ENCODE peak calls at places on chromosomes 12 and 14, in ten cellular contexts. P, G, Q, J, T, A, N, H, S and O are unnamed samples.
A peak's percentile ranks its signal among the peaks of the same experiment; 100 is the strongest.

GRCh38 chr12:32821293-32822089 is 65.8 kb upstream of the YARS2 start:
- DNase-seq in P (no peak), G (peak; percentile 48), Q (no peak), J (no peak), T (no peak), A (no peak), N (no peak), H (peak; percentile 17), S (no peak), O (no peak)

GRCh38 chr12:30969606-30970395 is 43.3 kb downstream of the TSPAN11 start:
- DNase-seq in P (no peak), G (no peak), Q (no peak), J (no peak), T (no peak), A (no peak), N (no peak), H (no peak), S (no peak), O (no peak)

GRCh38 chr12:100151769-100152168 is 9.1 kb upstream of the BLTP3B start:
- DNase-seq in P (no peak), G (no peak), Q (no peak), J (no peak), T (no peak), A (no peak), N (no peak), H (no peak), S (no peak), O (no peak)

GRCh38 chr14:64745511-64746041 is 41.4 kb downstream of the PLEKHG3 start:
- DNase-seq in P (no peak), G (no peak), Q (no peak), J (no peak), T (no peak), A (no peak), N (peak; percentile 43), H (no peak), S (no peak), O (no peak)

GRCh38 chr12:4719821-4720636 is at the start of gene GALNT8:
- DNase-seq in P (no peak), G (no peak), Q (no peak), J (peak; percentile 73), T (no peak), A (no peak), N (no peak), H (no peak), S (no peak), O (no peak)

GRCh38 chr12:124392271-124392990 is 97.5 kb downstream of the RFLNA start:
- DNase-seq in P (no peak), G (peak; percentile 74), Q (no peak), J (peak; percentile 40), T (peak; percentile 13), A (peak; percentile 55), N (peak; percentile 45), H (no peak), S (peak; percentile 61), O (no peak)

GRCh38 chr12:40198601-40199000 is 26.2 kb upstream of the LRRK2 start:
- DNase-seq in P (no peak), G (no peak), Q (no peak), J (no peak), T (no peak), A (no peak), N (peak; percentile 13), H (no peak), S (no peak), O (no peak)

GRCh38 chr12:24991209-24992049 is 42.5 kb upstream of the BCAT1 start:
- DNase-seq in P (no peak), G (peak; percentile 46), Q (no peak), J (no peak), T (peak; percentile 15), A (peak; percentile 39), N (peak; percentile 75), H (peak; percentile 50), S (no peak), O (peak; percentile 55)

GRCh38 chr12:6532927-6533652 is 1.2 kb upstream of the GAPDH start:
- DNase-seq in P (peak; percentile 76), G (peak; percentile 70), Q (peak; percentile 82), J (peak; percentile 73), T (no peak), A (no peak), N (peak; percentile 76), H (peak; percentile 87), S (peak; percentile 83), O (peak; percentile 45)

GRCh38 chr12:9899209-9899608 is 17.9 kb downstream of the KLRF2 start:
- DNase-seq in P (no peak), G (no peak), Q (no peak), J (no peak), T (no peak), A (no peak), N (no peak), H (no peak), S (no peak), O (no peak)

GRCh38 chr14:50835280-50835679 is 4.3 kb upstream of the NIN start:
- DNase-seq in P (no peak), G (peak; percentile 45), Q (no peak), J (no peak), T (peak; percentile 12), A (no peak), N (peak; percentile 73), H (peak; percentile 52), S (no peak), O (no peak)

GRCh38 chr14:94882401-94882800 is 112.5 kb upstream of the GSC start:
- DNase-seq in P (no peak), G (no peak), Q (no peak), J (no peak), T (no peak), A (no peak), N (no peak), H (no peak), S (no peak), O (no peak)

GRCh38 chr12:89250213-89250612 is 102.1 kb downstream of the DUSP6 start:
- DNase-seq in P (no peak), G (no peak), Q (no peak), J (no peak), T (no peak), A (no peak), N (no peak), H (no peak), S (no peak), O (no peak)

GRCh38 chr12:64821116-64821630 is 3.3 kb upstream of the TBC1D30 start:
- DNase-seq in P (no peak), G (no peak), Q (no peak), J (no peak), T (no peak), A (no peak), N (no peak), H (no peak), S (no peak), O (no peak)

GRCh38 chr12:64824130-64824499 is 332 bp upstream of the TBC1D30 start:
- DNase-seq in P (no peak), G (no peak), Q (no peak), J (no peak), T (no peak), A (no peak), N (no peak), H (no peak), S (no peak), O (no peak)

GRCh38 chr12:64826234-64826633 is 1.8 kb downstream of the TBC1D30 start:
- DNase-seq in P (peak; percentile 44), G (peak; percentile 59), Q (no peak), J (peak; percentile 64), T (peak; percentile 15), A (no peak), N (peak; percentile 45), H (peak; percentile 34), S (peak; percentile 56), O (no peak)

GRCh38 chr12:64825143-64826011 is 930 bp downstream of the TBC1D30 start:
- DNase-seq in P (no peak), G (no peak), Q (peak; percentile 60), J (no peak), T (no peak), A (no peak), N (no peak), H (no peak), S (no peak), O (no peak)

DNA sequence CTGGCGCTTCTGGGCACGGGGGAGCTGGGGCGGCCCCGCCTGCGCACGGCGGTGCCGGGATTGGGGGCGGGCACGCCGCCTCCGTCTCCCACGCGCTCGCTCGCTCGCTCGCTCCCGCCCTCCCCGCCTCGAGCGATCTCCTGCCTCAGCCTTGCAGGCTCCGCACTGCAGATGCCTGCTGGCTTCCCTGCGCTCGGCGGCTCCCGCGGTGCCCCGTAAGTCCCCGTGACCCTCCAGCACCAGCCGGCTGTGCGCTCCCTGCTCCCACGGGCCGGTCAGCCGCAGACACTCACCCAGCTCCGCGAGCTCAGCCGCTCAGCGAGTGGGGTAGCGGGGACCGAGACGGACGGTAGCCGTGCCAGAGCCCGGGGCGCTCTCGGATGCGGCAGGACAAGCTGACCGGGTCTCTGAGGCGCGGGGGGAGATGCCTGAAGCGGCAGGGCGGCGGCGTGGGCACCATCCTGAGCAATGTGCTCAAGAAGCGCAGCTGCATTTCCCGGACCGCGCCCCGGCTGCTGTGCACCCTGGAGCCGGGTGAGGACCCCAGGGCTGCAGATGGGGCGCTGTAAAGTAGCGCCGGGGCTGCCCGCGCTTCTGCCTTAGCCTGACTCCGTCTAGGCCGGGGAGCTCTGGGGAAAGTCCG is at the start of gene TBC1D30:
- DNase-seq in P (peak; percentile 19), G (peak; percentile 22), Q (peak; percentile 78), J (no peak), T (peak; percentile 10), A (no peak), N (peak; percentile 2), H (no peak), S (no peak), O (no peak)
- H3K27ac ChIP-seq in P (no peak within 1 kb of the TSS), G (no peak within 1 kb of the TSS), Q (no peak within 1 kb of the TSS), J (no peak within 1 kb of the TSS), T (no peak within 1 kb of the TSS), A (no peak within 1 kb of the TSS), N (no peak within 1 kb of the TSS), H (no peak within 1 kb of the TSS), S (no peak within 1 kb of the TSS), O (no peak within 1 kb of the TSS)

DNA sequence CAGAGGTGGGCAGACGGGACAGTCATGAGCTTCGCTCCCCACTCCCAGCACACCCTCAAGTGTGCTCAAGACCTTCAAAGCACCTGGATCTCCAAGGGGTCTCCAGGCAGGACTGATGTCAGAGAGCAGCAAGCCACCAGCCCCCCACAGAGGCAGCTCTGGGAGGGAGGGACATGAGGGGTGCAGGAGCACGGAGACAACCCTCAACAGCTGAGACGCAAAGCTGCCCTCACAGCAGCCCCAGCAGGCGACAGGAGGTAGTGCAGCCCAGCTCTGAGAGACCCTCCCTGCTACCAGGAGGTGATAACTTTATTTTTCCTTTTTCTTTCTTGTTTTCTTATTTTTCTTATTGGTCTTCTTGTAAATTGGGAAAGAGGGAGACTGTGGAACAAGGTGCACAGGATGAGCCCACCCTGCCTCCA is 17.9 kb downstream of the SIVA1 start:
- DNase-seq in P (peak; percentile 16), G (no peak), Q (peak; percentile 50), J (no peak), T (no peak), A (no peak), N (no peak), H (no peak), S (peak; percentile 31), O (no peak)
- TF ChIP-seq CTCF in P (peak; percentile 36), G (peak; percentile 63), Q (peak; percentile 15), J (peak; percentile 26), T (peak; percentile 31), A (peak; percentile 71), N (peak; percentile 45), H (peak; percentile 59), S (peak; percentile 38), O (peak; percentile 33)

GRCh38 chr14:54728700-54729527 is 162.0 kb downstream of the SAMD4A start:
- DNase-seq in P (no peak), G (no peak), Q (no peak), J (no peak), T (no peak), A (no peak), N (peak; percentile 49), H (no peak), S (no peak), O (no peak)
- H3K27ac ChIP-seq in P (no peak overlapping the region), G (peak overlapping the region; percentile 10), Q (no peak overlapping the region), J (peak overlapping the region; percentile 68), T (no peak overlapping the region), A (no peak overlapping the region), N (no peak overlapping the region), H (no peak overlapping the region), S (no peak overlapping the region), O (no peak overlapping the region)

GRCh38 chr12:94983321-94983720 is 20.2 kb downstream of the NDUFA12 start:
- DNase-seq in P (no peak), G (peak; percentile 73), Q (no peak), J (no peak), T (no peak), A (no peak), N (peak; percentile 2), H (no peak), S (no peak), O (no peak)
- TF ChIP-seq CTCF in P (no peak), G (no peak), Q (no peak), J (no peak), T (no peak), A (no peak), N (no peak), H (no peak), S (no peak), O (no peak)